ENCODE peak calls at places on chromosomes 11 and 22, in ten cellular contexts. M is small intestine; N is endothelial cell; I is CD4-positive, alpha-beta T cell; T is EL; S is naive thymus-derived CD8-positive, alpha-beta T cell; K is activated CD4-positive, alpha-beta T cell treated with anti-CD3 and anti-CD28 coated beads, Interleukin-2, amount 50 U/mL, for 1 hour; H is caudate nucleus; Y is PC-3; G is occipital lobe. U is an unnamed sample.

GRCh38 chr11:15889972-15890371 is 466.4 kb downstream of the SOX6 start:
- DNase-seq in M (no peak), N (no peak), I (no peak), T (peak), S (no peak), K (no peak), H (no peak), Y (no peak), G (no peak), U (no peak)

GRCh38 chr11:35798423-35798822 is 135.8 kb downstream of the TRIM44 start:
- DNase-seq in M (no peak), N (no peak), I (no peak), T (peak), S (no peak), K (no peak), H (no peak), Y (peak), G (no peak), U (no peak)

GRCh38 chr11:64867748-64868462 is 10.5 kb downstream of the EHD1 start:
- DNase-seq in M (no peak), N (no peak), I (no peak), T (no peak), S (no peak), K (no peak), H (no peak), Y (peak), G (no peak), U (no peak)

GRCh38 chr22:17106161-17106784 is 14.9 kb downstream of the TMEM121B start:
- DNase-seq in M (no peak), N (no peak), I (no peak), T (no peak), S (peak), K (no peak), H (no peak), Y (no peak), G (no peak), U (no peak)

GRCh38 chr22:38455530-38456271 is 702 bp upstream of the KCNJ4 start:
- DNase-seq in M (no peak), N (peak), I (no peak), T (no peak), S (peak), K (peak), H (no peak), Y (no peak), G (no peak), U (no peak)

GRCh38 chr11:80116796-80117195 is 676.0 kb upstream of the TENM4 start:
- DNase-seq in M (no peak), N (no peak), I (no peak), T (no peak), S (no peak), K (no peak), H (no peak), Y (no peak), G (no peak), U (no peak)

GRCh38 chr11:1546077-1546535 is 26.0 kb downstream of the DUSP8 start:
- DNase-seq in M (peak), N (no peak), I (no peak), T (no peak), S (no peak), K (no peak), H (no peak), Y (no peak), G (no peak), U (no peak)

GRCh38 chr11:104772806-104773241 is 125.4 kb downstream of the CASP12 start:
- DNase-seq in M (no peak), N (no peak), I (peak), T (peak), S (no peak), K (no peak), H (no peak), Y (peak), G (no peak), U (no peak)

GRCh38 chr11:76410771-76411423 is 29.8 kb downstream of the GVQW3 start:
- DNase-seq in M (no peak), N (no peak), I (no peak), T (no peak), S (no peak), K (no peak), H (no peak), Y (no peak), G (no peak), U (no peak)

GRCh38 chr11:59669611-59670009 is 773 bp upstream of the PATL1 start:
- DNase-seq in M (peak), N (peak), I (no peak), T (peak), S (no peak), K (no peak), H (peak), Y (peak), G (peak), U (no peak)

GRCh38 chr11:66008468-66009101 is 3.2 kb upstream of the CST6 start:
- DNase-seq in M (no peak), N (no peak), I (no peak), T (no peak), S (peak), K (no peak), H (no peak), Y (peak), G (no peak), U (no peak)

GRCh38 chr11:128467610-128468041 is 119.7 kb downstream of the ETS1 start:
- DNase-seq in M (no peak), N (no peak), I (no peak), T (peak), S (no peak), K (no peak), H (no peak), Y (peak), G (no peak), U (no peak)

GRCh38 chr11:13776134-13776815 is 107.8 kb downstream of the FAR1 start:
- DNase-seq in M (no peak), N (peak), I (peak), T (no peak), S (peak), K (peak), H (no peak), Y (peak), G (no peak), U (no peak)

GRCh38 chr11:96103102-96103501 is 179.2 kb upstream of the MTMR2 start:
- DNase-seq in M (no peak), N (no peak), I (no peak), T (peak), S (no peak), K (no peak), H (no peak), Y (no peak), G (no peak), U (no peak)

GRCh38 chr11:1269957-1270356 is 39.5 kb downstream of the TOLLIP start:
- DNase-seq in M (no peak), N (no peak), I (no peak), T (no peak), S (no peak), K (no peak), H (no peak), Y (no peak), G (no peak), U (no peak)

GRCh38 chr11:111440416-111441205 is 61.5 kb upstream of the POU2AF1 start:
- DNase-seq in M (no peak), N (no peak), I (no peak), T (no peak), S (no peak), K (no peak), H (no peak), Y (no peak), G (no peak), U (no peak)

GRCh38 chr22:24430431-24431308 is 3.3 kb downstream of the ADORA2A start:
- DNase-seq in M (no peak), N (no peak), I (no peak), T (no peak), S (peak), K (no peak), H (no peak), Y (no peak), G (no peak), U (peak)

GRCh38 chr22:19820880-19821522 is 33.7 kb downstream of the GNB1L start:
- DNase-seq in M (no peak), N (peak), I (no peak), T (no peak), S (peak), K (no peak), H (no peak), Y (no peak), G (no peak), U (no peak)

GRCh38 chr11:3837793-3838192 is 3.0 kb downstream of the RHOG start:
- DNase-seq in M (peak), N (peak), I (no peak), T (peak), S (no peak), K (no peak), H (no peak), Y (no peak), G (no peak), U (no peak)

GRCh38 chr11:47270331-47271271 is 668 bp downstream of the MADD start:
- DNase-seq in M (no peak), N (peak), I (no peak), T (peak), S (no peak), K (no peak), H (no peak), Y (peak), G (peak), U (peak)

GRCh38 chr11:110079726-110080125 is 13.5 kb upstream of the ZC3H12C start:
- DNase-seq in M (no peak), N (no peak), I (no peak), T (no peak), S (no peak), K (no peak), H (no peak), Y (no peak), G (no peak), U (no peak)

GRCh38 chr22:25759825-25760231 is 17.8 kb downstream of the MYO18B start:
- DNase-seq in M (no peak), N (no peak), I (no peak), T (peak), S (no peak), K (no peak), H (no peak), Y (peak), G (no peak), U (no peak)

GRCh38 chr11:104956528-104956927 is 11.8 kb downstream of the CASP4 start:
- DNase-seq in M (peak), N (no peak), I (no peak), T (no peak), S (no peak), K (no peak), H (no peak), Y (peak), G (no peak), U (no peak)

GRCh38 chr11:86888164-86888977 is 66.8 kb downstream of the FZD4 start:
- DNase-seq in M (no peak), N (no peak), I (no peak), T (peak), S (no peak), K (no peak), H (no peak), Y (no peak), G (no peak), U (no peak)

GRCh38 chr11:129973068-129973467 is 29.6 kb downstream of the PRDM10 start:
- DNase-seq in M (no peak), N (no peak), I (no peak), T (no peak), S (no peak), K (no peak), H (no peak), Y (no peak), G (no peak), U (no peak)

GRCh38 chr11:103547691-103548090 is 438.5 kb downstream of the DYNC2H1 start:
- DNase-seq in M (no peak), N (no peak), I (no peak), T (no peak), S (no peak), K (no peak), H (no peak), Y (no peak), G (no peak), U (no peak)

GRCh38 chr22:22588485-22589164 is 29.6 kb upstream of the PRAME start:
- DNase-seq in M (no peak), N (no peak), I (no peak), T (no peak), S (no peak), K (no peak), H (no peak), Y (no peak), G (no peak), U (no peak)

GRCh38 chr22:41263704-41264103 is 22.3 kb downstream of the RANGAP1 start:
- DNase-seq in M (no peak), N (no peak), I (no peak), T (no peak), S (no peak), K (no peak), H (no peak), Y (no peak), G (no peak), U (no peak)

GRCh38 chr11:128905345-128906184 is 14.4 kb downstream of the KCNJ5 start:
- DNase-seq in M (peak), N (peak), I (peak), T (peak), S (no peak), K (peak), H (no peak), Y (peak), G (no peak), U (no peak)

GRCh38 chr11:125412509-125412908 is 83.6 kb downstream of the FEZ1 start:
- DNase-seq in M (no peak), N (no peak), I (no peak), T (no peak), S (no peak), K (no peak), H (no peak), Y (no peak), G (no peak), U (no peak)

GRCh38 chr22:32746715-32747114 is 54.8 kb upstream of the TIMP3 start:
- DNase-seq in M (no peak), N (no peak), I (no peak), T (no peak), S (no peak), K (no peak), H (no peak), Y (no peak), G (no peak), U (no peak)

GRCh38 chr11:95863486-95864140 is 60.3 kb downstream of the MTMR2 start:
- DNase-seq in M (no peak), N (no peak), I (no peak), T (peak), S (no peak), K (no peak), H (no peak), Y (peak), G (no peak), U (no peak)

GRCh38 chr22:47654922-47655451 is 892.5 kb downstream of the TBC1D22A start:
- DNase-seq in M (no peak), N (no peak), I (no peak), T (no peak), S (no peak), K (no peak), H (no peak), Y (no peak), G (no peak), U (no peak)

GRCh38 chr22:21933899-21934298 is 18.7 kb downstream of the PPM1F start:
- DNase-seq in M (no peak), N (no peak), I (no peak), T (no peak), S (no peak), K (no peak), H (no peak), Y (no peak), G (peak), U (no peak)

GRCh38 chr11:85874265-85874664 is 19.1 kb downstream of the CCDC83 start:
- DNase-seq in M (no peak), N (no peak), I (no peak), T (peak), S (no peak), K (no peak), H (no peak), Y (no peak), G (no peak), U (no peak)

GRCh38 chr11:43868852-43869567 is 11.6 kb upstream of the ALKBH3 start:
- DNase-seq in M (peak), N (no peak), I (no peak), T (peak), S (no peak), K (no peak), H (no peak), Y (peak), G (no peak), U (no peak)